ENCODE peak calls at places on chromosomes 4 and X, in nine cellular contexts. Y, L, O, W, V, G, B, J and M are unnamed samples.

GRCh38 chr4:21887481-21887880 is 61.1 kb downstream of the KCNIP4 start:
- DNase-seq in Y (no peak), L (no peak), O (no peak), W (no peak), V (no peak), G (peak; percentile 53), B (no peak), J (no peak), M (no peak)

GRCh38 chr4:85774489-85774888 is 299.5 kb downstream of the ARHGAP24 start:
- DNase-seq in Y (no peak), L (no peak), O (no peak), W (peak; percentile 21), V (no peak), G (no peak), B (no peak), J (no peak), M (no peak)

GRCh38 chrX:20461576-20461975 is 194.9 kb upstream of the RPS6KA3 start:
- DNase-seq in Y (no peak), L (no peak), O (no peak), W (no peak), V (no peak), G (peak; percentile 71), B (no peak), J (no peak), M (no peak)

GRCh38 chr4:166625018-166625637 is 609.2 kb downstream of the SPOCK3 start:
- DNase-seq in Y (no peak), L (no peak), O (no peak), W (no peak), V (no peak), G (no peak), B (no peak), J (no peak), M (no peak)

GRCh38 chr4:1362521-1362920 is 15.5 kb downstream of the UVSSA start:
- DNase-seq in Y (no peak), L (no peak), O (no peak), W (no peak), V (no peak), G (no peak), B (no peak), J (no peak), M (no peak)

GRCh38 chr4:114263233-114263632 is 283.8 kb upstream of the ARSJ start:
- DNase-seq in Y (no peak), L (no peak), O (no peak), W (peak; percentile 6), V (peak; percentile 3), G (peak; percentile 42), B (no peak), J (no peak), M (no peak)

GRCh38 chrX:49992809-49993208 is 70.4 kb downstream of the CLCN5 start:
- DNase-seq in Y (no peak), L (no peak), O (no peak), W (no peak), V (no peak), G (peak; percentile 21), B (no peak), J (no peak), M (no peak)

GRCh38 chr4:18318682-18319410 is 297.3 kb upstream of the LCORL start:
- DNase-seq in Y (no peak), L (no peak), O (no peak), W (peak; percentile 16), V (no peak), G (peak; percentile 2), B (peak; percentile 10), J (peak; percentile 86), M (no peak)